ENCODE peak calls at places on chromosomes 16 and 17, in five cellular contexts. Q, B, A, R and P are unnamed samples.

GRCh38 chr16:14004719-14005315 is 66.3 kb upstream of the MRTFB start:
- DNase-seq in B (no peak), R (no peak), A (no peak), Q (no peak), P (no peak)

GRCh38 chr16:12323007-12323699 is 346.6 kb downstream of the SNX29 start:
- DNase-seq in B (no peak), Q (no peak), A (no peak), R (peak; percentile 85), P (no peak)

GRCh38 chr17:67016039-67016762 is 28.2 kb upstream of the CACNG1 start:
- DNase-seq in A (no peak), Q (no peak), B (no peak), R (no peak), P (no peak)

GRCh38 chr17:57536289-57536688 is 208.8 kb downstream of the CCDC182 start:
- DNase-seq in B (no peak), R (no peak), Q (no peak), A (no peak), P (no peak)

GRCh38 chr16:63890072-63890471 is 1231.8 kb downstream of the CDH11 start:
- DNase-seq in Q (no peak), B (no peak), A (no peak), R (no peak), P (no peak)

GRCh38 chr17:75697651-75698291 is 23.5 kb upstream of the ITGB4 start:
- DNase-seq in A (no peak), Q (no peak), R (no peak), B (no peak), P (no peak)

GRCh38 chr17:28508325-28508724 is 2.2 kb downstream of the FOXN1 start:
- DNase-seq in B (no peak), R (no peak), Q (no peak), A (no peak), P (no peak)

GRCh38 chr17:13030459-13031305 is 12.9 kb upstream of the ELAC2 start:
- DNase-seq in B (no peak), A (peak; percentile 20), R (peak; percentile 62), Q (no peak), P (peak; percentile 50)

GRCh38 chr17:82019905-82020873 is 2.5 kb downstream of the CENPX start:
- DNase-seq in A (no peak), B (no peak), R (peak; percentile 86), Q (peak; percentile 81), P (no peak)

GRCh38 chr16:84603115-84603816 is 14.6 kb downstream of the COTL1 start:
- DNase-seq in A (peak; percentile 93), B (peak; percentile 91), R (no peak), Q (peak; percentile 85), P (peak; percentile 97)

GRCh38 chr17:50472286-50472685 is 3.6 kb upstream of the CHAD start:
- DNase-seq in Q (peak; percentile 15), A (no peak), B (no peak), R (no peak), P (no peak)

GRCh38 chr16:85423631-85424030 is 189.5 kb upstream of the GSE1 start:
- DNase-seq in R (no peak), B (no peak), Q (peak; percentile 30), A (peak; percentile 9), P (no peak)

GRCh38 chr16:84816485-84816884 is 3.3 kb upstream of the CRISPLD2 start:
- DNase-seq in B (no peak), Q (no peak), R (no peak), A (no peak), P (no peak)

GRCh38 chr17:44350733-44351226 is 5.7 kb downstream of the GRN start:
- DNase-seq in A (no peak), Q (peak; percentile 78), R (peak; percentile 84), B (no peak), P (peak; percentile 32)

GRCh38 chr17:55458977-55459376 is 37.3 kb upstream of the MMD start:
- DNase-seq in R (no peak), B (peak; percentile 68), A (no peak), Q (no peak), P (peak; percentile 70)

GRCh38 chr17:312476-313148 is 40.0 kb downstream of the RPH3AL start:
- DNase-seq in B (no peak), A (no peak), Q (peak; percentile 42), R (no peak), P (no peak)

GRCh38 chr17:3773511-3773910 is 27.5 kb downstream of the ITGAE start:
- DNase-seq in A (no peak), R (no peak), B (no peak), Q (no peak), P (peak; percentile 46)

GRCh38 chr17:80220709-80221215 is 535 bp downstream of the SLC26A11 start:
- DNase-seq in Q (no peak), B (no peak), A (peak; percentile 40), R (no peak), P (no peak)

GRCh38 chr17:43410557-43411368 is 12.0 kb downstream of the ARL4D start:
- DNase-seq in Q (no peak), R (no peak), B (no peak), A (peak; percentile 71), P (no peak)

GRCh38 chr16:85139888-85140339 is 27.6 kb upstream of the CIBAR2 start:
- DNase-seq in Q (no peak), R (no peak), B (no peak), A (no peak), P (no peak)

GRCh38 chr17:57979076-57979475 is 9.0 kb downstream of the VEZF1 start:
- DNase-seq in B (no peak), R (no peak), Q (no peak), A (no peak), P (no peak)

GRCh38 chr17:81801327-81801726 is 2.6 kb upstream of the GCGR start:
- DNase-seq in R (no peak), Q (no peak), B (no peak), A (no peak), P (no peak)

GRCh38 chr17:68433211-68433610 is 24.1 kb downstream of the WIPI1 start:
- DNase-seq in A (no peak), B (no peak), R (no peak), Q (no peak), P (no peak)

GRCh38 chr17:68429881-68430280 is 27.4 kb downstream of the WIPI1 start:
- DNase-seq in B (no peak), A (no peak), Q (no peak), R (no peak), P (no peak)

GRCh38 chr17:68432086-68432864 is 25.0 kb downstream of the WIPI1 start:
- DNase-seq in B (no peak), Q (no peak), R (no peak), A (no peak), P (no peak)

GRCh38 chr17:68431045-68431608 is 26.2 kb downstream of the WIPI1 start:
- DNase-seq in A (no peak), R (no peak), Q (no peak), B (no peak), P (no peak)

GRCh38 chr17:68431661-68432071 is 25.6 kb downstream of the WIPI1 start:
- DNase-seq in A (no peak), R (peak; percentile 73), B (no peak), Q (no peak), P (no peak)
- TF ChIP-seq CTCF in A (no peak), R (peak; percentile 87), B (peak; percentile 48), Q (no peak), P (peak; percentile 59)

DNA sequence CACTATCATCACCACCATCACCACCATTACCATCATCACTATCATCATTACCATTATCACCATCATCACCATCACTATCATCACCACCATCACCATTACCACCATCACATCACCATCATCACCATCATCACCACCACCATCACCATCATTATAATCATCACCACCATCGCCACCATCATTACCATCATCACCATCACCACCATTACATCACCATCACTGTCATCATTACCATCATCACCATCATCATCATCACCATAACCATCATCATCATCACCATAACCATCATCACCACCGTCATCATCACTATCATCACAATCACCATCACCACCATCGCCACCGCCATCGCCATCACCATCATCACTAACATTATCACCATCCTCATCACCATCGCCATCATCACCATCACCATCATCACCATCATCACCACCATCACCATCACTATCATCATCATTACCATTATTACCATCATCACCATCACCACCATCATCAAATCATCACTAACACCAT is 4.9 kb upstream of the JPH3 start:
- DNase-seq in Q (no peak), A (no peak), R (no peak), B (no peak), P (no peak)
- TF ChIP-seq CTCF in Q (no peak), A (no peak), R (no peak), B (no peak), P (no peak)

DNA sequence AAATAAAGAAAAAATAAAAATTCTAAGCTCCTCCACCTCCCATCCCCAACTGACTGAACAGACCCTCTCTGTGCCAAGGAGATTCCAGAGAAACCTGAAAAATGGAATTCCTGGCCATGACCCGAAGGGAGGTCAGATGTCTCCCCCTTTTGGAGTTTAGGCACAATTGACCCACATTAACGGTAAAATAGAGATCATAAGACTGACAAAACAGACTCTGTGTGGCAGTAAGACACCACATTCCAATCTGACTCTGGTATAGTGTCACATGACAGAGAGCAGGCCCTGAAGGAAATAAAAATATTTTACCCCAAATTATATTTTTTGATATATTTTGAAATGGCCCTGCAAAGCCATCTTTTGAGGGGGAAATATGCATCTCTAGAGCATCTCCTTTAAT is 115.1 kb upstream of the ZKSCAN2 start:
- DNase-seq in B (no peak), A (no peak), Q (no peak), R (no peak), P (no peak)
- TF ChIP-seq CTCF in B (no peak), A (no peak), Q (no peak), R (peak; percentile 33), P (no peak)

GRCh38 chr16:27275394-27275793 is 6.8 kb upstream of the NSMCE1 start:
- DNase-seq in R (no peak), Q (no peak), A (no peak), B (no peak), P (no peak)

GRCh38 chr16:27270389-27270788 is 1.8 kb upstream of the NSMCE1 start:
- DNase-seq in B (no peak), R (no peak), A (no peak), Q (no peak), P (no peak)

GRCh38 chr16:27272076-27272475 is 3.5 kb upstream of the NSMCE1 start:
- DNase-seq in Q (no peak), R (no peak), A (no peak), B (no peak), P (no peak)

GRCh38 chr16:27273330-27273669 is 4.7 kb upstream of the NSMCE1 start:
- DNase-seq in B (no peak), R (no peak), A (no peak), Q (no peak), P (no peak)

GRCh38 chr16:27273670-27274522 is 5.3 kb upstream of the NSMCE1 start:
- DNase-seq in R (peak; percentile 84), Q (no peak), A (no peak), B (no peak), P (peak; percentile 47)
- TF ChIP-seq CTCF in R (peak; percentile 38), Q (no peak), A (no peak), B (no peak), P (peak; percentile 39)